ENCODE peak calls at places on chromosome 18, in six cellular contexts. H, T, S, O, G and V are unnamed samples. For H3K9me3, the result is how much of the 10 kb centered on the place peaks cover.

GRCh38 chr18:31102941-31103340 is 720 bp upstream of the DSC2 start:
- DNase-seq in G (no peak), S (no peak), T (no peak), O (no peak), H (no peak), V (no peak)

GRCh38 chr18:9413586-9413985 is 61.7 kb upstream of the RALBP1 start:
- DNase-seq in S (no peak), H (no peak), T (no peak), G (no peak), O (no peak), V (no peak)

GRCh38 chr18:8667846-8668245 is 37.5 kb upstream of the MTCL1 start:
- DNase-seq in G (no peak), S (no peak), T (no peak), O (no peak), H (no peak), V (no peak)

GRCh38 chr18:23194969-23195957 is 60.0 kb downstream of the CABLES1 start:
- DNase-seq in O (no peak), H (no peak), T (no peak), G (no peak), S (no peak), V (no peak)

GRCh38 chr18:52343731-52344340 is 3.8 kb downstream of the DCC start:
- DNase-seq in T (no peak), O (no peak), S (no peak), H (no peak), G (no peak), V (no peak)

GRCh38 chr18:8525692-8526091 is 83.5 kb upstream of the RAB12 start:
- DNase-seq in H (peak), S (no peak), O (no peak), T (no peak), G (no peak), V (peak)

GRCh38 chr18:33355263-33355662 is 85.3 kb downstream of the CCDC178 start:
- DNase-seq in T (no peak), O (no peak), S (no peak), G (no peak), H (no peak), V (peak)

GRCh38 chr18:37534627-37535026 is 31.0 kb downstream of the CELF4 start:
- DNase-seq in S (no peak), T (no peak), O (no peak), G (no peak), H (no peak), V (no peak)

GRCh38 chr18:24470805-24471204 is 10.4 kb downstream of the HRH4 start:
- DNase-seq in H (no peak), T (no peak), O (no peak), S (no peak), G (no peak), V (no peak)

GRCh38 chr18:60096428-60096827 is 196.6 kb downstream of the PMAIP1 start:
- DNase-seq in G (no peak), S (no peak), T (no peak), O (no peak), H (no peak), V (no peak)

GRCh38 chr18:58867281-58867961 is 2.7 kb downstream of the ZNF532 start:
- DNase-seq in S (no peak), H (peak), T (peak), G (peak), O (no peak), V (peak)

GRCh38 chr18:53534695-53535094 is 689.8 kb downstream of the MBD2 start:
- DNase-seq in G (peak), H (no peak), T (no peak), O (no peak), S (no peak), V (no peak)

GRCh38 chr18:59141294-59142068 is 1.8 kb downstream of the SEC11C start:
- DNase-seq in S (no peak), H (no peak), T (peak), G (no peak), O (no peak), V (no peak)

GRCh38 chr18:44521673-44522032 is 159.0 kb upstream of the SETBP1 start:
- DNase-seq in O (no peak), G (no peak), H (no peak), S (no peak), T (no peak), V (no peak)

GRCh38 chr18:12239426-12239825 is 14.7 kb upstream of the CIDEA start:
- DNase-seq in H (no peak), G (no peak), O (no peak), T (no peak), S (no peak), V (no peak)

GRCh38 chr18:50373531-50373930 is 1.3 kb upstream of the SKA1 start:
- DNase-seq in O (no peak), S (peak), G (no peak), H (no peak), T (no peak), V (no peak)

GRCh38 chr18:36798738-36799473 is 29.9 kb downstream of the TPGS2 start:
- DNase-seq in T (no peak), O (no peak), S (no peak), G (no peak), H (no peak), V (peak)

GRCh38 chr18:54946149-54946581 is 13.1 kb downstream of the CCDC68 start:
- DNase-seq in H (no peak), S (peak), T (no peak), G (no peak), O (no peak), V (no peak)

GRCh38 chr18:4106407-4107033 is 348.6 kb downstream of the DLGAP1 start:
- DNase-seq in G (peak), H (peak), O (no peak), T (peak), S (peak), V (peak)
- TF ChIP-seq CTCF in G (peak), H (peak), O (peak), T (peak), S (peak), V (peak)

DNA sequence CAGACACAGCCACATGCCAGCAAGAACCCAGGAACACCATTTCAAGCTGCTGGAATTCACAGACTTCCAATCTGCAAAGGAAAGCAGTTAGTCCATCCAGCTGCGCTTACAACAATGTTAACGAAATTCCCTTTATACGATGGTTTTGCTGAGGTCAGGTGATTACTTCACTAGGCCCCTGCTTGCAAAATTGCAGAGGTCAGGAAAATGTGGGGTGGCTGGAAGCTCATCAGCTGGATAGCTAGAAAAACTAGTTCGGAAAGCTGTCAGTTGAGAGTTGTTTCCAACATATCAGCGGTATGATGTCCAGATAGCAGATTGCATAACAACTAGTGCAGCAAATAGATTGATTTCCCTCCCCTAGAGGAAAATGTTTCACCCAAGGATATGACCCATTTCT is 2021.1 kb upstream of the CELF4 start:
- DNase-seq in T (no peak), H (no peak), O (no peak), G (no peak), S (no peak), V (no peak)
- H3K9me3 ChIP-seq in T (under half), H (under half), O (under half), G (under half), S (under half), V (under half)

DNA sequence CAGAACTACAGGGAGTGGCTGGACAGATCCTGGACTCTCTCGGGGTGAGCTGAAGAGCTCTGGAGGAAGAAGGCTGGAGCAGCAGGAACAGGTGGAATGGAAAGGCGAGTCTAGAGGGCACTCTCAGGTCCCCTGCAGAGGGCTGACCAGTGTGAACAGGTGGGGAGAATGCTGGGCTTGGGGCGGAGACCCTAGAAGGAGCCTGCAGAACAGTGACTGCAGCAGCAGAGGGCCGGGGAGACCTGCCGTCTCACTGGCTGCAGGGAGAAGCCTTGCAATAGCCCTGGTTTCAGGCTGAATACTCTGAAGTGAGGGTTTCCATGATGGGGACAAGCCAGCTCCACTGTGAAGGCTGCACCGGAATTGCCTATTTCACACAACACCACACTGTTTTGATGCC is 626.7 kb upstream of the SALL3 start:
- DNase-seq in G (no peak), H (peak), T (no peak), S (no peak), O (no peak), V (peak)
- TF ChIP-seq CTCF in G (no peak), H (peak), T (no peak), S (no peak), O (no peak), V (no peak)

GRCh38 chr18:1499265-1499664 is 594.6 kb downstream of the ADCYAP1 start:
- DNase-seq in O (no peak), G (no peak), T (no peak), S (no peak), H (no peak), V (no peak)
- H3K9me3 ChIP-seq in O (under half), G (under half), T (under half), S (under half), H (under half), V (under half)

GRCh38 chr18:48228841-48229240 is 180.3 kb downstream of the ZBTB7C start:
- DNase-seq in H (no peak), S (no peak), T (no peak), G (no peak), O (no peak), V (peak)

GRCh38 chr18:48228301-48228715 is 180.9 kb downstream of the ZBTB7C start:
- DNase-seq in O (peak), G (peak), S (peak), T (no peak), H (no peak), V (no peak)

GRCh38 chr18:48229445-48230052 is 179.6 kb downstream of the ZBTB7C start:
- DNase-seq in G (no peak), S (no peak), H (no peak), O (peak), T (no peak), V (peak)

GRCh38 chr18:48227206-48227605 is 182.0 kb downstream of the ZBTB7C start:
- DNase-seq in G (no peak), H (no peak), O (no peak), S (no peak), T (no peak), V (no peak)

GRCh38 chr18:48230459-48231113 is 178.6 kb downstream of the ZBTB7C start:
- DNase-seq in O (peak), G (peak), T (peak), H (peak), S (peak), V (peak)
- TF ChIP-seq CTCF in O (peak), G (no peak), T (peak), H (peak), S (no peak), V (peak)

GRCh38 chr18:35352778-35353177 is 8.6 kb upstream of the ZNF24 start:
- DNase-seq in T (no peak), S (no peak), G (no peak), H (no peak), O (no peak), V (no peak)
- H3K9me3 ChIP-seq in T (under half), S (under half), G (under half), H (under half), O (under half), V (under half)

DNA sequence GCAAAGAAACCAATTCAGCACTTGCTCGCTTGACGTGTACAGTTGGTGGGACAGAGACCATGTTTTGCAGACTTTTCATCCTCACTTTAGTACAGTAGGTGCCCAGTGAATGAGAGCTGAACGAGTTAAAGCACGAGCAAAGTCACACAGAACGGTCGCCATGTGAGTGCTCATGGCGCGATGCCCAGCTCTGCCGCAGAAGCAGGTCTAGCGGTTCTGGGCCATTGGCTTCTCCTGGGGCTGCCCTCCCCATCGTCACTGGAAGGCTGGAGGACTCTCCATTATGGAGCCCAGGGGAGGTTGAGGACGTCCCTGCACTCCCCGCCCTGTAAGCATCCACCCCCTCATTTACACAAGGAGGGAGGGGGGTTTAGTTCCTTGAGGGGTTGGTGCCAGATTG is 25.0 kb downstream of the PTGR3 start:
- DNase-seq in H (no peak), O (peak), T (no peak), S (no peak), G (peak), V (no peak)
- TF ChIP-seq CTCF in H (no peak), O (no peak), T (no peak), S (no peak), G (no peak), V (no peak)

GRCh38 chr18:70321616-70322015 is 32.8 kb downstream of the SOCS6 start:
- DNase-seq in H (no peak), O (no peak), T (no peak), G (no peak), S (no peak), V (no peak)
- H3K9me3 ChIP-seq in H (under half), O (under half), T (under half), G (under half), S (under half), V (under half)

GRCh38 chr18:56995579-56996194 is 151.2 kb upstream of the BOD1L2 start:
- DNase-seq in O (no peak), T (no peak), H (no peak), S (no peak), G (no peak), V (peak)
- TF ChIP-seq CTCF in O (no peak), T (no peak), H (peak), S (no peak), G (no peak), V (peak)